ENCODE peak calls at places on chromosome 17, in seven cellular contexts. L is SIG-M5; X is ACHN; G is stimulated activated CD4-positive, alpha-beta T cell treated with anti-CD3 and anti-CD28 coated beads, TNF-alpha, amount 100 ng/mL, for 24 hours; Z is stimulated activated CD8-positive, alpha-beta memory T cell treated with anti-CD3 and anti-CD28 coated beads, Interleukin-12 subunit alpha, Interleukin-12 subunit beta, amount 100 ng/mL, for 1 hour; C is aorta; T is T-helper 17 cell. E is an unnamed sample.
A peak's percentile ranks its signal among the peaks of the same experiment; 100 is the strongest.

GRCh38 chr17:49434821-49435581 is 20.3 kb upstream of the PHB1 start:
- DNase-seq in L (no peak), X (peak; percentile 65), G (no peak), Z (no peak), C (peak; percentile 72), T (peak; percentile 50), E (peak; percentile 61)

GRCh38 chr17:47946929-47947397 is 5.6 kb downstream of the PNPO start:
- DNase-seq in L (no peak), X (peak; percentile 86), G (peak; percentile 48), Z (peak; percentile 50), C (peak; percentile 86), T (peak; percentile 63), E (peak; percentile 81)

GRCh38 chr17:65533855-65534457 is 27.5 kb downstream of the AXIN2 start:
- DNase-seq in L (no peak), X (no peak), G (no peak), Z (no peak), C (no peak), T (no peak), E (no peak)

GRCh38 chr17:40014375-40014980 is 762 bp upstream of the CSF3 start:
- DNase-seq in L (no peak), X (no peak), G (no peak), Z (no peak), C (no peak), T (no peak), E (peak; percentile 48)

GRCh38 chr17:78828470-78829185 is 12.0 kb downstream of the USP36 start:
- DNase-seq in L (no peak), X (peak; percentile 65), G (no peak), Z (no peak), C (peak; percentile 67), T (no peak), E (peak; percentile 59)

GRCh38 chr17:81033535-81034167 is 1.3 kb upstream of the BAIAP2 start:
- DNase-seq in L (no peak), X (no peak), G (no peak), Z (no peak), C (peak; percentile 78), T (no peak), E (no peak)

GRCh38 chr17:32335647-32336046 is 6.3 kb downstream of the C17orf75 start:
- DNase-seq in L (no peak), X (peak; percentile 38), G (no peak), Z (no peak), C (no peak), T (no peak), E (peak; percentile 50)

GRCh38 chr17:80322864-80323263 is 62.2 kb downstream of the RNF213 start:
- DNase-seq in L (no peak), X (no peak), G (no peak), Z (no peak), C (no peak), T (no peak), E (no peak)

GRCh38 chr17:43449470-43450202 is 34.1 kb upstream of the DHX8 start:
- DNase-seq in L (no peak), X (peak; percentile 65), G (no peak), Z (no peak), C (no peak), T (no peak), E (no peak)

GRCh38 chr17:57939797-57940196 is 15.4 kb downstream of the CUEDC1 start:
- DNase-seq in L (peak; percentile 86), X (no peak), G (no peak), Z (no peak), C (no peak), T (no peak), E (no peak)

GRCh38 chr17:6327007-6327406 is 107.9 kb downstream of the AIPL1 start:
- DNase-seq in L (no peak), X (no peak), G (no peak), Z (no peak), C (no peak), T (no peak), E (no peak)